ENCODE peak calls at places on chromosomes 3 and 15, in seven cellular contexts. P is cardiac muscle cell; A is AG08395; R is stimulated activated CD8-positive, alpha-beta memory T cell treated with anti-CD3 and anti-CD28 coated beads, Interleukin-12 subunit alpha, Interleukin-12 subunit beta, amount 100 ng/mL, for 1 hour; J is activated naive CD4-positive, alpha-beta T cell treated with Interleukin-2 at 50 U/mL for 16 hours; B is NCI-H510A; H is left cardiac atrium. E is an unnamed sample.

GRCh38 chr15:48366574-48367312 is 35.5 kb downstream of the DUT start:
- DNase-seq in P (peak), A (no peak), R (no peak), J (no peak), B (no peak), H (no peak), E (no peak)

GRCh38 chr3:140499114-140499757 is 178.6 kb upstream of the TRIM42 start:
- DNase-seq in P (peak), A (no peak), R (no peak), J (no peak), B (no peak), H (no peak), E (no peak)

GRCh38 chr3:11784962-11785361 is 61.7 kb downstream of the TAMM41 start:
- DNase-seq in P (no peak), A (no peak), R (no peak), J (peak), B (no peak), H (no peak), E (no peak)

GRCh38 chr3:105521803-105522202 is 155.1 kb downstream of the ALCAM start:
- DNase-seq in P (no peak), A (no peak), R (no peak), J (no peak), B (no peak), H (no peak), E (no peak)

GRCh38 chr3:10459954-10460754 is 45.2 kb downstream of the ATP2B2 start:
- DNase-seq in P (peak), A (peak), R (peak), J (peak), B (no peak), H (peak), E (peak)

GRCh38 chr3:12471228-12471627 is 13.1 kb upstream of the TSEN2 start:
- DNase-seq in P (no peak), A (no peak), R (no peak), J (peak), B (no peak), H (no peak), E (no peak)

GRCh38 chr3:194135806-194136518 is at the start of gene HES1:
- DNase-seq in P (peak), A (peak), R (no peak), J (peak), B (peak), H (peak), E (peak)

GRCh38 chr3:110814170-110815007 is 257.2 kb upstream of the NECTIN3 start:
- DNase-seq in P (peak), A (peak), R (no peak), J (peak), B (no peak), H (no peak), E (no peak)

GRCh38 chr15:79970921-79971434 is at the start of gene BCL2A1:
- DNase-seq in P (peak), A (peak), R (peak), J (peak), B (no peak), H (no peak), E (no peak)

GRCh38 chr3:10774825-10775224 is 41.2 kb upstream of the SLC6A11 start:
- DNase-seq in P (no peak), A (no peak), R (no peak), J (no peak), B (no peak), H (no peak), E (no peak)

GRCh38 chr15:78055923-78056713 is 21.4 kb downstream of the TBC1D2B start:
- DNase-seq in P (no peak), A (peak), R (no peak), J (no peak), B (no peak), H (peak), E (no peak)

GRCh38 chr3:141920701-141921100 is 44.3 kb downstream of the ATP1B3 start:
- DNase-seq in P (no peak), A (no peak), R (no peak), J (no peak), B (no peak), H (no peak), E (no peak)

GRCh38 chr3:108001457-108001856 is 89.4 kb downstream of the CD47 start:
- DNase-seq in P (peak), A (peak), R (no peak), J (no peak), B (no peak), H (no peak), E (peak)

GRCh38 chr3:141401584-141402475 is 33.5 kb downstream of the ZBTB38 start:
- DNase-seq in P (peak), A (peak), R (peak), J (peak), B (no peak), H (peak), E (peak)

GRCh38 chr15:35784745-35785144 is 238.8 kb upstream of the DPH6 start:
- DNase-seq in P (peak), A (no peak), R (no peak), J (no peak), B (peak), H (no peak), E (no peak)

GRCh38 chr3:134373942-134374790 is at the start of gene AMOTL2:
- DNase-seq in P (peak), A (peak), R (no peak), J (no peak), B (peak), H (peak), E (peak)

GRCh38 chr3:184558726-184559125 is 2.9 kb upstream of the EPHB3 start:
- DNase-seq in P (no peak), A (no peak), R (no peak), J (no peak), B (no peak), H (no peak), E (no peak)

GRCh38 chr3:182911782-182912111 is 68.6 kb downstream of the DCUN1D1 start:
- DNase-seq in P (no peak), A (no peak), R (no peak), J (no peak), B (no peak), H (no peak), E (no peak)

GRCh38 chr3:176403531-176403930 is 793.8 kb downstream of the TBL1XR1 start:
- DNase-seq in P (no peak), A (no peak), R (no peak), J (no peak), B (no peak), H (no peak), E (no peak)

GRCh38 chr15:75902129-75902557 is 1.5 kb upstream of the FBXO22 start:
- DNase-seq in P (peak), A (no peak), R (no peak), J (no peak), B (no peak), H (no peak), E (no peak)

E was measured in lung.